ENCODE peak calls at places on chromosome 3, in ten cellular contexts. K is AG20443; Z is activated CD4-positive, alpha-beta T cell treated with anti-CD3 and anti-CD28 coated beads, Interleukin-2, amount 50 U/mL, for 24 hours; T is stimulated activated naive CD8-positive, alpha-beta T cell treated with anti-CD3 and anti-CD28 coated beads, Interleukin-15, amount 100 ng/mL, for 72 hours; E is fibroblast of the aortic adventitia; R is endothelial cell of umbilical vein; B is CD8-positive, alpha-beta memory T cell; J is mesendoderm; N is fibroblast of gingiva; G is transverse colon. H is an unnamed sample.
A peak's percentile ranks its signal among the peaks of the same experiment; 100 is the strongest.

GRCh38 chr3:89740029-89740880 is 632.8 kb downstream of the EPHA3 start:
- DNase-seq in T (no peak), K (no peak), N (peak; percentile 32), R (no peak), E (no peak), J (no peak), Z (no peak), B (no peak), G (no peak), H (peak; percentile 51)

GRCh38 chr3:37772773-37773291 is 88.8 kb upstream of the CTDSPL start:
- DNase-seq in B (no peak), R (no peak), Z (no peak), E (no peak), K (no peak), G (no peak), J (peak; percentile 86), T (no peak), N (no peak), H (no peak)

GRCh38 chr3:377158-377561 is 180.6 kb downstream of the CHL1 start:
- DNase-seq in E (peak; percentile 6), J (peak; percentile 74), G (no peak), R (no peak), N (peak; percentile 41), K (no peak), T (no peak), Z (no peak), B (no peak), H (no peak)

GRCh38 chr3:27659279-27660021 is 62.7 kb downstream of the EOMES start:
- DNase-seq in G (peak; percentile 60), J (peak; percentile 70), N (peak; percentile 27), Z (no peak), R (peak; percentile 55), E (peak; percentile 58), B (peak; percentile 27), K (peak; percentile 66), T (peak; percentile 25), H (peak; percentile 47)

GRCh38 chr3:98962189-98962930 is 60.9 kb upstream of the DCBLD2 start:
- DNase-seq in K (peak; percentile 79), Z (no peak), R (peak; percentile 57), B (no peak), G (no peak), T (no peak), J (no peak), N (no peak), E (peak; percentile 68), H (peak; percentile 56)

GRCh38 chr3:139020868-139021234 is at the start of gene PRR23B:
- DNase-seq in B (no peak), N (no peak), E (no peak), G (no peak), J (peak; percentile 3), R (no peak), Z (no peak), K (no peak), T (no peak), H (peak; percentile 35)

GRCh38 chr3:42803800-42804112 is 534 bp downstream of the HIGD1A start:
- DNase-seq in B (peak; percentile 10), T (peak; percentile 47), J (peak; percentile 76), E (no peak), N (peak; percentile 5), R (no peak), Z (peak; percentile 3), G (peak; percentile 39), K (peak; percentile 52), H (no peak)

GRCh38 chr3:158573714-158574113 is 2.7 kb downstream of the MLF1 start:
- DNase-seq in K (no peak), G (no peak), T (no peak), E (no peak), Z (no peak), J (peak; percentile 76), N (no peak), R (no peak), B (no peak), H (no peak)

GRCh38 chr3:112593258-112593657 is 31.4 kb downstream of the SLC35A5 start:
- DNase-seq in R (no peak), B (no peak), J (no peak), K (no peak), Z (no peak), T (no peak), G (no peak), N (no peak), E (peak; percentile 58), H (no peak)